ENCODE peak calls at places on chromosomes 1 and 21, in nine cellular contexts. Z is astrocyte of the spinal cord; G is cardiac fibroblast; C is activated CD8-positive, alpha-beta memory T cell treated with anti-CD3 and anti-CD28 coated beads for 48 hours; H is A549; U is HAP-1; E is NCI-H2029 treated with DMSO at 0.1 percent for 48 hours; O is activated effector memory CD4-positive, alpha-beta T cell treated with anti-CD3 and anti-CD28 coated beads, Interleukin-2, amount 50 U/mL, for 16 hours; F is kidney tubule cell. K is an unnamed sample.

GRCh38 chr1:67664048-67664447 is 21.0 kb upstream of the GADD45A start:
- DNase-seq in O (no peak), Z (no peak), C (no peak), H (no peak), U (no peak), F (no peak), G (no peak), E (peak), K (no peak)

GRCh38 chr21:45910548-45911221 is 70.9 kb upstream of the COL6A1 start:
- DNase-seq in E (no peak), O (no peak), C (no peak), U (no peak), F (no peak), H (no peak), Z (no peak), G (no peak), K (no peak)

GRCh38 chr1:227740401-227740960 is 5.2 kb downstream of the SNAP47 start:
- DNase-seq in F (no peak), H (no peak), C (no peak), E (no peak), O (no peak), Z (no peak), U (no peak), G (no peak), K (no peak)

GRCh38 chr21:37036177-37036576 is 29.7 kb downstream of the RIPPLY3 start:
- DNase-seq in H (no peak), O (no peak), E (no peak), U (no peak), C (no peak), F (no peak), Z (no peak), G (no peak), K (no peak)

GRCh38 chr21:38244407-38244787 is 12.4 kb upstream of the KCNJ15 start:
- DNase-seq in H (no peak), U (no peak), F (no peak), Z (no peak), G (no peak), C (no peak), O (no peak), E (no peak), K (no peak)

GRCh38 chr1:169493251-169493650 is 7.5 kb upstream of the SLC19A2 start:
- DNase-seq in C (no peak), Z (no peak), U (no peak), H (no peak), F (no peak), O (no peak), E (no peak), G (no peak), K (no peak)

GRCh38 chr1:51433269-51433971 is 85.6 kb downstream of the EPS15 start:
- DNase-seq in G (peak), C (no peak), Z (no peak), F (peak), H (no peak), O (no peak), E (no peak), U (no peak), K (no peak)

GRCh38 chr1:92882817-92883216 is 51.0 kb downstream of the RPL5 start:
- DNase-seq in O (peak), C (no peak), Z (no peak), H (no peak), U (no peak), F (peak), E (no peak), G (no peak), K (no peak)

GRCh38 chr1:217562229-217562878 is 68.5 kb downstream of the GPATCH2 start:
- DNase-seq in E (no peak), F (peak), C (no peak), U (no peak), Z (peak), H (peak), G (peak), O (no peak), K (no peak)

GRCh38 chr1:1825217-1825616 is 46.9 kb upstream of the NADK start:
- DNase-seq in E (no peak), H (no peak), O (no peak), F (no peak), U (no peak), Z (no peak), C (no peak), G (no peak), K (no peak)

GRCh38 chr1:71600023-71600422 is 519.2 kb upstream of the ZRANB2 start:
- DNase-seq in H (no peak), G (no peak), E (no peak), Z (no peak), U (no peak), C (no peak), F (no peak), O (no peak), K (no peak)

GRCh38 chr1:7783178-7783711 is 846 bp upstream of the PER3 start:
- DNase-seq in C (no peak), O (no peak), U (peak), Z (peak), G (peak), F (peak), E (peak), H (peak), K (peak)

GRCh38 chr1:30748699-30749401 is 8.7 kb downstream of the LAPTM5 start:
- DNase-seq in O (peak), U (no peak), E (no peak), C (no peak), H (no peak), G (no peak), Z (no peak), F (peak), K (no peak)

GRCh38 chr21:16181024-16181423 is 451.2 kb downstream of the USP25 start:
- DNase-seq in G (peak), H (no peak), E (no peak), Z (peak), C (no peak), O (no peak), F (no peak), U (no peak), K (no peak)

GRCh38 chr1:85297855-85298629 is 21.6 kb upstream of the BCL10 start:
- DNase-seq in Z (peak), C (peak), H (peak), O (peak), E (peak), F (peak), G (peak), U (peak), K (peak)

GRCh38 chr21:45580576-45581321 is 38.5 kb upstream of the SLC19A1 start:
- DNase-seq in Z (no peak), O (peak), U (no peak), F (no peak), C (no peak), E (no peak), H (no peak), G (no peak), K (peak)

K was measured in GM13976.